ENCODE peak calls at places on chromosomes 7 and 10, in ten cellular contexts. One of them, this sample, is unnamed.
A peak's percentile ranks its signal among the peaks of the same experiment; 100 is the strongest.

GRCh38 chr7:33201821-33202220 is 72.5 kb downstream of the BBS9 start:
- DNase-seq in T-helper 17 cell: no peak
- DNase-seq in foreskin fibroblast: no peak
- DNase-seq in heart left ventricle: no peak
- DNase-seq in NCI-H1092 treated with DMSO at 0.1 percent for 48 hours: no peak
- DNase-seq in HuH-7: no peak
- DNase-seq in IMR-90: no peak
- DNase-seq in HEK293T: no peak
- DNase-seq in fibroblast of lung: no peak
- DNase-seq in KG1: no peak
- DNase-seq in this sample: no peak

GRCh38 chr7:50685445-50686070 is 97.1 kb downstream of the GRB10 start:
- DNase-seq in T-helper 17 cell: no peak
- DNase-seq in foreskin fibroblast: no peak
- DNase-seq in heart left ventricle: no peak
- DNase-seq in NCI-H1092 treated with DMSO at 0.1 percent for 48 hours: no peak
- DNase-seq in HuH-7: no peak
- DNase-seq in IMR-90: no peak
- DNase-seq in HEK293T: no peak
- DNase-seq in fibroblast of lung: no peak
- DNase-seq in KG1: no peak
- DNase-seq in this sample: no peak

GRCh38 chr10:12405342-12406320 is 56.3 kb downstream of the CAMK1D start:
- DNase-seq in T-helper 17 cell: no peak
- DNase-seq in foreskin fibroblast: no peak
- DNase-seq in heart left ventricle: no peak
- DNase-seq in NCI-H1092 treated with DMSO at 0.1 percent for 48 hours: no peak
- DNase-seq in HuH-7: no peak
- DNase-seq in IMR-90: peak; percentile 35
- DNase-seq in HEK293T: no peak
- DNase-seq in fibroblast of lung: no peak
- DNase-seq in KG1: no peak
- DNase-seq in this sample: peak; percentile 33

GRCh38 chr7:11935905-11936304 is 103.9 kb upstream of the THSD7A start:
- DNase-seq in T-helper 17 cell: no peak
- DNase-seq in foreskin fibroblast: no peak
- DNase-seq in heart left ventricle: no peak
- DNase-seq in NCI-H1092 treated with DMSO at 0.1 percent for 48 hours: no peak
- DNase-seq in HuH-7: no peak
- DNase-seq in IMR-90: no peak
- DNase-seq in HEK293T: no peak
- DNase-seq in fibroblast of lung: peak; percentile 52
- DNase-seq in KG1: no peak
- DNase-seq in this sample: no peak

GRCh38 chr7:4959881-4960280 is 894 bp upstream of the MMD2 start:
- DNase-seq in T-helper 17 cell: no peak
- DNase-seq in foreskin fibroblast: no peak
- DNase-seq in heart left ventricle: no peak
- DNase-seq in NCI-H1092 treated with DMSO at 0.1 percent for 48 hours: no peak
- DNase-seq in HuH-7: no peak
- DNase-seq in IMR-90: no peak
- DNase-seq in HEK293T: no peak
- DNase-seq in fibroblast of lung: no peak
- DNase-seq in KG1: no peak
- DNase-seq in this sample: no peak

GRCh38 chr10:14377591-14377990 is 46.9 kb upstream of the FRMD4A start:
- DNase-seq in T-helper 17 cell: no peak
- DNase-seq in foreskin fibroblast: no peak
- DNase-seq in heart left ventricle: no peak
- DNase-seq in NCI-H1092 treated with DMSO at 0.1 percent for 48 hours: no peak
- DNase-seq in HuH-7: no peak
- DNase-seq in IMR-90: no peak
- DNase-seq in HEK293T: no peak
- DNase-seq in fibroblast of lung: no peak
- DNase-seq in KG1: no peak
- DNase-seq in this sample: no peak

GRCh38 chr7:141660259-141660658 is 41.7 kb downstream of the DENND11 start:
- DNase-seq in T-helper 17 cell: no peak
- DNase-seq in foreskin fibroblast: no peak
- DNase-seq in heart left ventricle: no peak
- DNase-seq in NCI-H1092 treated with DMSO at 0.1 percent for 48 hours: no peak
- DNase-seq in HuH-7: no peak
- DNase-seq in IMR-90: peak; percentile 35
- DNase-seq in HEK293T: no peak
- DNase-seq in fibroblast of lung: no peak
- DNase-seq in KG1: no peak
- DNase-seq in this sample: no peak

GRCh38 chr7:47355684-47356083 is 226.2 kb downstream of the TNS3 start:
- DNase-seq in T-helper 17 cell: no peak
- DNase-seq in foreskin fibroblast: no peak
- DNase-seq in heart left ventricle: no peak
- DNase-seq in NCI-H1092 treated with DMSO at 0.1 percent for 48 hours: no peak
- DNase-seq in HuH-7: no peak
- DNase-seq in IMR-90: no peak
- DNase-seq in HEK293T: no peak
- DNase-seq in fibroblast of lung: no peak
- DNase-seq in KG1: no peak
- DNase-seq in this sample: peak; percentile 58

GRCh38 chr10:132104471-132105301 is 38.9 kb downstream of the JAKMIP3 start:
- DNase-seq in T-helper 17 cell: no peak
- DNase-seq in foreskin fibroblast: no peak
- DNase-seq in heart left ventricle: peak; percentile 49
- DNase-seq in NCI-H1092 treated with DMSO at 0.1 percent for 48 hours: no peak
- DNase-seq in HuH-7: no peak
- DNase-seq in IMR-90: no peak
- DNase-seq in HEK293T: no peak
- DNase-seq in fibroblast of lung: no peak
- DNase-seq in KG1: no peak
- DNase-seq in this sample: peak; percentile 70

GRCh38 chr7:44087914-44088838 is 5.8 kb upstream of the POLM start:
- DNase-seq in T-helper 17 cell: no peak
- DNase-seq in foreskin fibroblast: peak; percentile 94
- DNase-seq in heart left ventricle: peak; percentile 88
- DNase-seq in NCI-H1092 treated with DMSO at 0.1 percent for 48 hours: no peak
- DNase-seq in HuH-7: no peak
- DNase-seq in IMR-90: peak; percentile 81
- DNase-seq in HEK293T: no peak
- DNase-seq in fibroblast of lung: peak; percentile 65
- DNase-seq in KG1: no peak
- DNase-seq in this sample: peak; percentile 74